ENCODE peak calls at places on chromosome 2, in five cellular contexts. J is lung, Y is pancreas, K is H1, V is ascending aorta. W is an unnamed sample.

GRCh38 chr2:152480870-152481269 is 145.9 kb downstream of the FMNL2 start:
- DNase-seq in J (no peak), Y (no peak), K (no peak), V (no peak), W (peak; percentile 44)

GRCh38 chr2:201952212-201952611 is 81.4 kb upstream of the FZD7 start:
- DNase-seq in J (no peak), Y (no peak), K (no peak), V (no peak), W (no peak)

GRCh38 chr2:164794432-164795231 is 47.0 kb downstream of the COBLL1 start:
- DNase-seq in J (no peak), Y (no peak), K (no peak), V (no peak), W (no peak)

GRCh38 chr2:218733615-218734021 is 23.0 kb downstream of the TTLL4 start:
- DNase-seq in J (peak; percentile 58), Y (no peak), K (no peak), V (peak; percentile 71), W (no peak)

GRCh38 chr2:138877421-138877820 is 97.2 kb upstream of the NXPH2 start:
- DNase-seq in J (no peak), Y (no peak), K (no peak), V (no peak), W (no peak)

GRCh38 chr2:55138045-55138444 is 87.8 kb upstream of the RTN4 start:
- DNase-seq in J (no peak), Y (no peak), K (no peak), V (no peak), W (no peak)

GRCh38 chr2:45850558-45850957 is 199.1 kb downstream of the PRKCE start:
- DNase-seq in J (no peak), Y (no peak), K (no peak), V (no peak), W (no peak)

GRCh38 chr2:127664065-127664894 is 11.1 kb downstream of the LIMS2 start:
- DNase-seq in J (no peak), Y (no peak), K (no peak), V (peak; percentile 63), W (no peak)

GRCh38 chr2:230411484-230412368 is 4.3 kb upstream of the SP100 start:
- DNase-seq in J (peak; percentile 51), Y (peak; percentile 64), K (peak; percentile 72), V (peak; percentile 79), W (peak; percentile 82)

GRCh38 chr2:181904022-181904632 is 12.6 kb downstream of the ITPRID2 start:
- DNase-seq in J (no peak), Y (no peak), K (no peak), V (no peak), W (peak; percentile 37)

GRCh38 chr2:10931710-10932255 is 20.0 kb downstream of the KCNF1 start:
- DNase-seq in J (no peak), Y (no peak), K (no peak), V (no peak), W (no peak)

GRCh38 chr2:19900536-19901200 is 1.1 kb downstream of the TTC32 start:
- DNase-seq in J (no peak), Y (no peak), K (no peak), V (no peak), W (peak; percentile 46)

GRCh38 chr2:38207168-38207567 is 131.2 kb upstream of the CYP1B1 start:
- DNase-seq in J (no peak), Y (no peak), K (no peak), V (no peak), W (no peak)

GRCh38 chr2:36338827-36339145 is 16.8 kb upstream of the CRIM1 start:
- DNase-seq in J (no peak), Y (no peak), K (no peak), V (no peak), W (no peak)

GRCh38 chr2:196278491-196278911 is 107.1 kb upstream of the STK17B start:
- DNase-seq in J (no peak), Y (no peak), K (no peak), V (no peak), W (no peak)

GRCh38 chr2:204272089-204272488 is 273.2 kb upstream of the PARD3B start:
- DNase-seq in J (no peak), Y (no peak), K (no peak), V (no peak), W (no peak)

GRCh38 chr2:199312931-199313330 is 144.8 kb downstream of the SATB2 start:
- DNase-seq in J (no peak), Y (no peak), K (no peak), V (no peak), W (no peak)

GRCh38 chr2:30436859-30437435 is 10.1 kb upstream of the LCLAT1 start:
- DNase-seq in J (no peak), Y (no peak), K (no peak), V (no peak), W (peak; percentile 40)

GRCh38 chr2:60267122-60267521 is 286.3 kb downstream of the BCL11A start:
- DNase-seq in J (no peak), Y (no peak), K (no peak), V (no peak), W (no peak)

DNA sequence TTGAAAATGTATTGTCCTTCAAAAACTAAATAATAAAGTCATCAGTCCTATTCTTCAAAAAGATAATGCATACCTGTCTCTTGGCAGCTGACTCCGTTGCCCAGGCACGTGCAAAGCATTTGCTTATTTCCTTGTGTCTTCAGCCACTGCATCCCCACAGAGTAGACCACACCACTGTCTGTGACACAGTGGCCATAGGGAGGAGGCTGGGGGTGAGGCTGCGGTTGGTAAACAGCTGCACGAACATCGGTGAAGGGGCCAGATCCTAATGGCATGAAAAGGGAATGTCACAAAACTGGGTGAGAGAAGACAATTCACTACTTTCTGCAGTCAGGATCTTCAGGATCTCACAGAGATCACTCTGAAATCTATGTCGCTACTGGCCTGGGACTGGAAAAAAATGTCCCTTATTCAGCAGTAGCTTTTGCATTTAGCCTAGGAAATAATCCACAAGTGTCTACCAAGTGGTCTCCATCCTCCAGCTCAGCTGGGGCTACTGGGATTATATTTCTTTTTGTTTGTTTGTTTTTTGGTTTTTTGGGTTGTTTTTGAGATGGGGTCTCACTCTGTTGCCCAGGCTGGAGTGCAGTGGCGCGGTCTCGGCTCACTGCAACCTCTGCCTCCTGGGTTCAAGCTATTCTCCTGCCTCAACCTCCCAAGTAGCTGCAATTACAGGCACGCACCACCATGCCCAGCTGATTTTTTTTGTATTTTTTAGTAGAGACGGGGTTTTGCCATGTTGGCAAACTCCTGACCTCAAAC is 10.7 kb downstream of the FN1 start:
- DNase-seq in J (no peak), Y (no peak), K (no peak), V (no peak), W (no peak)
- H3K4me1 ChIP-seq in J (no peaks in the 10 kb centered on the region), Y (no peaks in the 10 kb centered on the region), K (no peaks in the 10 kb centered on the region), V (peaks cover 14% of the 10 kb centered on the region), W (no peaks in the 10 kb centered on the region)

DNA sequence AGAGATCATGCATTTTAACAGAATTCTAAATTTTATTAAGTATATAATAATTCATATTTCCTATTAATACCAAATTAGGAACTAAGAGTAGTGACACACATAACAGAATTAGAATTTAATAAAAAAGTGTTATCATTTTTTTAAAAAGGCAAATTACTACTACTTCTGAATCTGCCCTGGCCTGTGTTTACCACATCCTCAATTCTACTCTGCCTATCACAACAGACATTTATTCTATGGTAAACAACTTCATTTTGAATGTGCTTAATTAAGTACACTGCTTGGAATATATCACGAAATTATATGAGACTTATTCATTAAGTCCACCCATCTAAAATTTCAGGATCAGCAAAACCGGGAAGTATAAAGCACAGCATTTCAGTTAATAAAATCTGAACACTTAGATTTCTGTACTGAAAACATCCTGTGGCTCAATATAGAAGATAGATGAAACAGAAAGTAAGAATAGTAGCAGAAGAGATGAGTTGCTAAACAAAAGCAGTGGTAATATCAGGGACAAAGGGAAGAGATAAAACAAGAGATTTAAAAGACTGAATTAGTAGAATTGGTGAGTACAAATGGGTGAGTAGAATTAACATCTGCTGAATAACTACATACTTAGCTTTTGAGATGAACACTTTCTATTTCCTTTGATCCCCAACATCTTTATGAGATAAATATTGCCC is 3.7 kb downstream of the SMC6 start:
- DNase-seq in J (no peak), Y (no peak), K (no peak), V (no peak), W (no peak)
- H3K27ac ChIP-seq in J (no peak overlapping the region), Y (no peak overlapping the region), K (no peak overlapping the region), V (no peak overlapping the region), W (no peak overlapping the region)

GRCh38 chr2:112869258-112869842 is 32.8 kb upstream of the IL1B start:
- DNase-seq in J (peak; percentile 87), Y (peak; percentile 57), K (no peak), V (no peak), W (peak; percentile 96)

GRCh38 chr2:112867701-112868631 is 31.4 kb upstream of the IL1B start:
- DNase-seq in J (no peak), Y (no peak), K (no peak), V (no peak), W (no peak)

GRCh38 chr2:112866128-112866835 is 29.7 kb upstream of the IL1B start:
- DNase-seq in J (no peak), Y (no peak), K (no peak), V (no peak), W (peak; percentile 63)

GRCh38 chr2:112864072-112864471 is 27.5 kb upstream of the IL1B start:
- DNase-seq in J (no peak), Y (no peak), K (no peak), V (no peak), W (no peak)
- H3K9me3 ChIP-seq in J (no peaks in the 10 kb centered on the region), Y (no peaks in the 10 kb centered on the region), K (peaks cover 48% of the 10 kb centered on the region), V (no peaks in the 10 kb centered on the region), W (no peaks in the 10 kb centered on the region)

GRCh38 chr2:176491172-176491904 is 222.1 kb downstream of the MTX2 start:
- DNase-seq in J (peak; percentile 42), Y (no peak), K (no peak), V (peak; percentile 63), W (no peak)
- H3K4me1 ChIP-seq in J (no peaks in the 10 kb centered on the region), Y (no peaks in the 10 kb centered on the region), K (peaks cover 19% of the 10 kb centered on the region), V (no peaks in the 10 kb centered on the region), W (no peaks in the 10 kb centered on the region)

GRCh38 chr2:223465793-223466192 is 136.4 kb downstream of the SCG2 start:
- DNase-seq in J (peak; percentile 82), Y (no peak), K (no peak), V (peak; percentile 97), W (no peak)
- H3K27ac ChIP-seq in J (no peak overlapping the region), Y (no peak overlapping the region), K (no peak overlapping the region), V (peak overlapping the region; percentile 69), W (no peak overlapping the region)

GRCh38 chr2:80815259-80815658 is 510.7 kb upstream of the LRRTM1 start:
- DNase-seq in J (no peak), Y (no peak), K (no peak), V (no peak), W (no peak)
- H3K9me3 ChIP-seq in J (peaks cover 2% of the 10 kb centered on the region), Y (no peaks in the 10 kb centered on the region), K (no peaks in the 10 kb centered on the region), V (no peaks in the 10 kb centered on the region), W (no peaks in the 10 kb centered on the region)

DNA sequence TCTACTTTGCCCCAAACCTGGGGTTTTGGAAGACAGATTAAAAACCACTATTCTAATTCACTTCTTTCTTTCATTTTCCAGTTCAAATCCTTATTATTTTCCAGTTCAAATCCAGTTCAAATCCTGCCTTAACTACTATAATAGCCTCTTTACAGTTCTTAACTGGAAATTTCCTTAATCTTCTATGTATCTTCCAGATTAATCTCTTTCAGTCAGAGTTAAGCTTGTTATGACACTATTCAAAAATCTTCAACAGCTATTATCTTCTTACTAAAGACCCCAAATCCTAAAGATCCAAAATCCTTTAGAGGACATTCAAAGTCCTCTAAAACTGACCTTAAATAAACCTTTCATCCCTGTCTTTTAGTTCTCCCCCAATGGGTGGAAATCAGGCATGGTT is 30.1 kb downstream of the EIF2AK3 start:
- DNase-seq in J (no peak), Y (no peak), K (no peak), V (no peak), W (no peak)
- H3K4me1 ChIP-seq in J (peaks cover 9% of the 10 kb centered on the region), Y (peaks cover 21% of the 10 kb centered on the region), K (peaks cover 10% of the 10 kb centered on the region), V (peaks cover 17% of the 10 kb centered on the region), W (peaks cover 2% of the 10 kb centered on the region)

GRCh38 chr2:42172020-42172419 is 2.9 kb downstream of the EML4 start:
- DNase-seq in J (no peak), Y (no peak), K (no peak), V (no peak), W (no peak)
- H3K27ac ChIP-seq in J (peak overlapping the region; percentile 6), Y (no peak overlapping the region), K (no peak overlapping the region), V (peak overlapping the region; percentile 92), W (no peak overlapping the region)

W was measured in small intestine.